ENCODE peak calls at places on chromosome 6, in four cellular contexts. D is HepG2, Q is HCT116, O is H1. W is an unnamed sample.

GRCh38 chr6:167119680-167120556 is 3.0 kb upstream of the CCR6 start:
- DNase-seq in O (no peak), Q (no peak), D (no peak), W (peak; percentile 22)

GRCh38 chr6:5457036-5457435 is 195.7 kb downstream of the FARS2 start:
- DNase-seq in Q (no peak), D (no peak), O (no peak), W (no peak)

GRCh38 chr6:11386323-11386722 is 151.2 kb upstream of the TMEM170B start:
- DNase-seq in O (no peak), D (no peak), Q (no peak), W (no peak)

GRCh38 chr6:9398794-9399373 is 963.5 kb upstream of the SLC35B3 start:
- DNase-seq in O (no peak), D (no peak), Q (no peak), W (no peak)

GRCh38 chr6:170388113-170388512 is 81.6 kb downstream of the FAM120B start:
- DNase-seq in Q (no peak), O (no peak), D (no peak), W (no peak)

GRCh38 chr6:142500265-142500786 is 198.5 kb downstream of the ADGRG6 start:
- DNase-seq in Q (no peak), D (no peak), O (no peak), W (no peak)

GRCh38 chr6:38755207-38755606 is 40.1 kb downstream of the DNAH8 start:
- DNase-seq in D (no peak), Q (peak; percentile 32), O (no peak), W (no peak)

GRCh38 chr6:26234421-26235239 is 130.4 kb upstream of the BTN3A2 start:
- DNase-seq in D (no peak), O (peak; percentile 85), Q (no peak), W (peak; percentile 73)

GRCh38 chr6:169189227-169189626 is 64.4 kb downstream of the THBS2 start:
- DNase-seq in O (no peak), D (no peak), Q (no peak), W (no peak)

GRCh38 chr6:99393698-99394531 is at the start of gene COQ3:
- DNase-seq in D (peak; percentile 84), Q (peak; percentile 57), O (peak; percentile 94), W (peak; percentile 92)

GRCh38 chr6:132400641-132401119 is 595 bp downstream of the MOXD1 start:
- DNase-seq in Q (no peak), D (no peak), O (peak; percentile 64), W (no peak)

GRCh38 chr6:31299511-31299910 is 27.6 kb upstream of the HLA-C start:
- DNase-seq in O (no peak), D (no peak), Q (no peak), W (no peak)

GRCh38 chr6:139334791-139335446 is 39.5 kb downstream of the CITED2 start:
- DNase-seq in D (no peak), O (no peak), Q (no peak), W (no peak)

GRCh38 chr6:6931047-6932025 is 176.4 kb upstream of the RREB1 start:
- DNase-seq in D (no peak), O (no peak), Q (no peak), W (no peak)

GRCh38 chr6:48834706-48835105 is 628.3 kb downstream of the MMUT start:
- DNase-seq in O (no peak), D (no peak), Q (no peak), W (no peak)
- TF ChIP-seq FOSL1 in O (no peak), D (no peak), Q (no peak), W (no peak)

GRCh38 chr6:143676437-143677045 is 1.2 kb upstream of the PHACTR2 start:
- DNase-seq in Q (no peak), D (no peak), O (no peak), W (no peak)

GRCh38 chr6:143675946-143676345 is 1.8 kb upstream of the PHACTR2 start:
- DNase-seq in O (no peak), Q (no peak), D (peak; percentile 46), W (no peak)

GRCh38 chr6:143674466-143675114 is 3.2 kb upstream of the PHACTR2 start:
- DNase-seq in D (peak; percentile 49), O (no peak), Q (no peak), W (no peak)

GRCh38 chr6:143675327-143675900 is 2.4 kb upstream of the PHACTR2 start:
- DNase-seq in O (no peak), D (peak; percentile 29), Q (no peak), W (no peak)

DNA sequence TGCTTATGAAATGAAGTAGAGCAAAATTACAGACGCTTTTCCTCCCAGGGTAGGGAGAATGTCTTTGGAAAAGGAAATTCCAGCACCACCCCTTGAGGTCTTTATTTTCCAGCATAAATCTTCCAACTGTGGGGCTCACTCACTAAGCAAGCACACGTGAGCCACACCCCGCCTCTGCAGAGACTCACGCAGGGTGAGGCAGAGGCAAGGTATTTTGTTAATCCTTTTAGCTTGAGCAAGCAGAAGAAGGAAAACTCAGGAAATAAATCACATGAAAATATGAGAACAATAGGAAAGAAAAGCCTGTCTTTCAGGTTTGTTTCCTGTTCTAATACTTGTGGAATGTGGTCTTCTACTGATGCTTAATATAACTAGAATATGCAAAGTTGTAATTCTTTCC is 4.1 kb upstream of the PHACTR2 start:
- DNase-seq in Q (peak; percentile 68), D (peak; percentile 69), O (no peak), W (no peak)
- TF ChIP-seq FOSL1 in Q (peak; percentile 67), D (no peak), O (no peak), W (no peak)

DNA sequence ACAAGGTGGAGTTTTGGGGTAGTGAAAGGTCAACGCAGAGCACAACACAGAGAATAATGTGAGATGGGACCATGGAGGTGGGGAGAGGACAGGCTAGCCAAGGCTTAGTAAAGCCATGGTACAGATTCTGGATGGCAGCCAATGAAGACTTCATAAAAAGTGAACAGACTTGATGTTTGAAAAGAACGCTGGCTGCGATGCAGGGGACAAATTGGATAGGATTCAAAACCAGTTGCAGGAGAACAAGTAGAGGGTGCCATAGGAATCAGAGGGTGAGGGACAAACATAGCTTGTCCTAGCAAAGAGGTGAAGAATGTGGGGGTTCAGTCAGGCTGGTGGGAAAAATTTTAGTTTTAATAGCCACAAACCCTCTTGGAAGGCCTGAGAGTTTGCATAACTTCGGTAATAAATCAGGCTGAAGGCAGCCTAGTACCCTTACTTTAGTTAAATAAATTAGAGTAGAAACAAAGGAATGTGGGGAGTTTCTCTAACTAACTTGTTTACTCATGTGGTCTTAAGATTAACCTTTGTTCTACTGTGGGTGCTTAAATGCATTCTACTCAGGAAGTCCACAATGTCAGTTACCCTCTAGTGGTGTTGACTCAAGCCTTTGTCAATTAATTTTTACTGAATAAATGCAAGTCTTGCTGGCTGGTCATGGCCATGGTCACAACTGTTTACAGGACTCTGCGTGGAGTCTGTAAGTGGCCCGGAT is 216.4 kb downstream of the C6orf118 start:
- DNase-seq in D (no peak), Q (no peak), O (no peak), W (no peak)
- TF ChIP-seq FOSL1 in D (no peak), Q (no peak), O (no peak), W (no peak)

GRCh38 chr6:71468841-71469750 is 180.5 kb downstream of the OGFRL1 start:
- DNase-seq in D (no peak), Q (no peak), O (no peak), W (no peak)
- TF ChIP-seq FOSL1 in D (no peak), Q (no peak), O (no peak), W (no peak)

GRCh38 chr6:21678990-21679389 is 85.4 kb downstream of the SOX4 start:
- DNase-seq in O (peak; percentile 42), D (peak; percentile 43), Q (no peak), W (no peak)
- TF ChIP-seq FOSL1 in O (no peak), D (no peak), Q (no peak), W (no peak)